ENCODE peak calls at places on chromosome 1, in six cellular contexts. D, S, F, E, A and Z are unnamed samples. For H3K9me3, the result is how much of the 10 kb centered on the place peaks cover.

GRCh38 chr1:223364685-223365382 is 858 bp upstream of the SUSD4 start:
- DNase-seq in D (peak), S (peak), F (no peak), E (no peak), A (no peak), Z (no peak)

GRCh38 chr1:17742590-17742989 is 12.5 kb upstream of the ACTL8 start:
- DNase-seq in D (no peak), S (peak), F (no peak), E (no peak), A (no peak), Z (no peak)

GRCh38 chr1:67724928-67725560 is 40.0 kb downstream of the GADD45A start:
- DNase-seq in D (no peak), S (no peak), F (no peak), E (no peak), A (no peak), Z (no peak)

GRCh38 chr1:79899914-79900313 is 893.4 kb upstream of the ADGRL4 start:
- DNase-seq in D (no peak), S (no peak), F (no peak), E (no peak), A (no peak), Z (no peak)

GRCh38 chr1:44000266-44000665 is 8.9 kb downstream of the CCDC24 start:
- DNase-seq in D (no peak), S (no peak), F (no peak), E (no peak), A (no peak), Z (no peak)

GRCh38 chr1:191913234-191913948 is 244.9 kb upstream of the RGS18 start:
- DNase-seq in D (no peak), S (no peak), F (no peak), E (no peak), A (no peak), Z (no peak)

GRCh38 chr1:110053557-110054428 is 16.7 kb downstream of the ALX3 start:
- DNase-seq in D (peak), S (peak), F (peak), E (no peak), A (peak), Z (peak)

GRCh38 chr1:223707270-223708000 is 4.9 kb upstream of the CAPN2 start:
- DNase-seq in D (peak), S (peak), F (no peak), E (no peak), A (peak), Z (no peak)

GRCh38 chr1:32240140-32240951 is 6.7 kb upstream of the FAM167B start:
- DNase-seq in D (peak), S (peak), F (peak), E (no peak), A (peak), Z (peak)

GRCh38 chr1:174982971-174983689 is 16.6 kb upstream of the CACYBP start:
- DNase-seq in D (peak), S (no peak), F (peak), E (no peak), A (no peak), Z (no peak)

GRCh38 chr1:160261526-160261877 is 847 bp downstream of the DCAF8 start:
- DNase-seq in D (peak), S (no peak), F (peak), E (no peak), A (no peak), Z (peak)

GRCh38 chr1:12078938-12079861 is 16.1 kb downstream of the TNFRSF8 start:
- DNase-seq in D (peak), S (peak), F (peak), E (peak), A (no peak), Z (no peak)

GRCh38 chr1:96059276-96059675 is 662.3 kb upstream of the PTBP2 start:
- DNase-seq in D (no peak), S (no peak), F (no peak), E (no peak), A (no peak), Z (no peak)

GRCh38 chr1:244675167-244675566 is 22.2 kb downstream of the DESI2 start:
- DNase-seq in D (no peak), S (no peak), F (no peak), E (no peak), A (no peak), Z (no peak)

GRCh38 chr1:114750780-114751179 is 7.0 kb downstream of the CSDE1 start:
- DNase-seq in D (no peak), S (no peak), F (no peak), E (no peak), A (no peak), Z (no peak)

GRCh38 chr1:160061376-160062100 is 8.4 kb downstream of the KCNJ10 start:
- DNase-seq in D (no peak), S (no peak), F (no peak), E (no peak), A (no peak), Z (no peak)

GRCh38 chr1:229579101-229579651 is 20.7 kb upstream of the ABCB10 start:
- DNase-seq in D (peak), S (peak), F (peak), E (no peak), A (no peak), Z (no peak)

GRCh38 chr1:156859523-156860112 is 701 bp upstream of the INSRR start:
- DNase-seq in D (no peak), S (no peak), F (no peak), E (no peak), A (no peak), Z (no peak)

GRCh38 chr1:1114431-1114830 is 1.5 kb downstream of the C1orf159 start:
- DNase-seq in D (no peak), S (peak), F (no peak), E (no peak), A (peak), Z (no peak)

GRCh38 chr1:102630041-102630440 is 478.3 kb downstream of the COL11A1 start:
- DNase-seq in D (no peak), S (no peak), F (no peak), E (no peak), A (no peak), Z (no peak)

GRCh38 chr1:75611014-75611413 is at the start of gene SLC44A5:
- DNase-seq in D (no peak), S (no peak), F (no peak), E (no peak), A (no peak), Z (no peak)

GRCh38 chr1:121519042-121519755 is 334.4 kb downstream of the SRGAP2C start:
- DNase-seq in D (peak), S (no peak), F (peak), E (no peak), A (peak), Z (peak)

GRCh38 chr1:183194527-183195145 is 8.6 kb downstream of the LAMC2 start:
- DNase-seq in D (no peak), S (no peak), F (no peak), E (no peak), A (no peak), Z (no peak)

GRCh38 chr1:36664564-36665287 is 182.0 kb upstream of the CSF3R start:
- DNase-seq in D (no peak), S (no peak), F (no peak), E (no peak), A (no peak), Z (no peak)

GRCh38 chr1:162913345-162913744 is 52.4 kb upstream of the CCDC190 start:
- DNase-seq in D (no peak), S (no peak), F (no peak), E (no peak), A (no peak), Z (no peak)

GRCh38 chr1:240508950-240509349 is 103.0 kb downstream of the GREM2 start:
- DNase-seq in D (no peak), S (no peak), F (no peak), E (no peak), A (no peak), Z (no peak)

GRCh38 chr1:24893431-24893830 is 36.6 kb downstream of the RUNX3 start:
- DNase-seq in D (peak), S (peak), F (no peak), E (no peak), A (peak), Z (no peak)

GRCh38 chr1:31926846-31927660 is 11.1 kb downstream of the PTP4A2 start:
- DNase-seq in D (no peak), S (no peak), F (no peak), E (no peak), A (no peak), Z (no peak)

GRCh38 chr1:56491441-56491840 is 87.9 kb downstream of the PLPP3 start:
- DNase-seq in D (no peak), S (no peak), F (no peak), E (no peak), A (no peak), Z (no peak)

GRCh38 chr1:237386362-237387143 is 344.6 kb downstream of the RYR2 start:
- DNase-seq in D (no peak), S (no peak), F (peak), E (no peak), A (no peak), Z (no peak)

GRCh38 chr1:56967900-56968832 is 2.4 kb upstream of the C8B start:
- DNase-seq in D (peak), S (no peak), F (no peak), E (no peak), A (no peak), Z (no peak)

GRCh38 chr1:2968471-2968881 is 52.8 kb upstream of the ACTRT2 start:
- DNase-seq in D (peak), S (peak), F (no peak), E (no peak), A (no peak), Z (no peak)
- H3K9me3 ChIP-seq in D (under half), S (under half), F (under half), E (under half), A (under half), Z (under half)

DNA sequence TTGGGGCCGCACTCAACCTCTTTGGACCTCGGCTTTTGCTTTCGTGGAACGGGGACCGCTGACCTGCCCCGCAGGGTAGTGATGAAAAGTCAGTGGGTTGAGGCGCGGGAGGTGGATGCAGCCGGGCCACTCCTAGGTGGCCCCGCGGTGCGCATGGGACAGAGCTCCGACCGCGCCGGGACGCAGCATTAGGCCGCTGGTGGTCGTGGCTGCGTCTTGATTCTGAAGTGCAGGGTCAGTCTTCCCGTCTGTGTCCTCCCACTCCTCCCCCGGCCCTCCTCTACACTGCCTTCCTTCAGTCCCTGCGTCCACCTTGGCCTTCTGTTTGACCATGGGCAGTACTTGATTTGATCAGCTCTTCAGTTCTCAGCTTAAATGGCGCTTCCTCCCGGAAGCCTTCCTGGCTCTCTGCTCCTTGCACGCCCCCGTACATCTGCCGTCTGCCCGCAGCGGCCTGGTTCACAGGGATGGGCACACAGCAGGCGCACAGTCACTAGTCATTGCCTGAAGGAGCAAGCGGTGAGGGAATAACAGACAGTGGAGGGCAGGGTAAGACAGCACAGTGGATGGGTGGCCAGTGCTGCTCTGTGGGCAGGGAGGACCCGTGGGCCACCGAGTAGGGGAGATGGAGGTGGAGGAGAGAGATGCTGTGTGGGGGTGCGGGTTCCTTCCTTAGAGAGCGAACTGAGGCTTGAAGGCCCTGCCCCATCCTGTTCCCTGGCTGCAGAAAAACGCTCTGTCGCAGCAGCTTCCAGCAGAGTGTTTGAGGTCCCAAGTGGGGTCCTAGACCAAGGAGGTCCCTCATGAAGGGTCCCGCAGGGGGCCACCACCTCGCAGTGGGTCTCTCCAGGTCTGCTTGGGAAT is 690 bp downstream of the THEMIS2 start:
- DNase-seq in D (no peak), S (no peak), F (no peak), E (no peak), A (no peak), Z (no peak)
- H3K9me3 ChIP-seq in D (under half), S (under half), F (under half), E (under half), A (under half), Z (under half)

GRCh38 chr1:228240411-228241240 is 32.8 kb downstream of the OBSCN start:
- DNase-seq in D (no peak), S (no peak), F (no peak), E (no peak), A (no peak), Z (no peak)

GRCh38 chr1:228238461-228238860 is 30.6 kb downstream of the OBSCN start:
- DNase-seq in D (no peak), S (no peak), F (no peak), E (no peak), A (no peak), Z (no peak)

GRCh38 chr1:228242313-228242864 is 34.5 kb downstream of the OBSCN start:
- DNase-seq in D (no peak), S (no peak), F (peak), E (no peak), A (no peak), Z (no peak)

GRCh38 chr1:228243093-228243492 is 35.2 kb downstream of the OBSCN start:
- DNase-seq in D (no peak), S (no peak), F (no peak), E (no peak), A (no peak), Z (no peak)

DNA sequence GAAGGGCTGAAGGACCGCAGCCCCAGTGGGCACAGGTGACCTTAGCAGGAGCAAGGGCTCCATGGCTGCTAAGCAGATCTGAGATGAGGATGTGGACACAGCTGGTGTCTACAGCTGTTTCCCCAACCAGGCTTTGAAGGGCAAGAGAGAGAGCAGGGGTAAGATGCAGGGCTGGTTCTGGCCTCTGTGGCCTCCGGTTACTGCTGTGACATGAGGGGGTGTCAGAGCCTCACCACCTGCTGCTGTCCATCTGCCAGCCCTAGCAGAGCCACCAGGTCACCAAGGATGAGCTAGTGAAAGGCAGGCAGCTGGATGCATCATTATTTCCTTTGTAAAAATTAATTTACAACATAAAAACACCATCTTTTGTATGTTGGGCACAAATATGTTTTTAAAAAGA is 33.4 kb downstream of the OBSCN start:
- DNase-seq in D (no peak), S (no peak), F (no peak), E (no peak), A (no peak), Z (no peak)
- H3K9me3 ChIP-seq in D (under half), S (under half), F (half or more), E (under half), A (under half), Z (under half)

GRCh38 chr1:82697965-82698364 is 897.2 kb downstream of the ADGRL2 start:
- DNase-seq in D (no peak), S (no peak), F (no peak), E (no peak), A (no peak), Z (no peak)
- H3K9me3 ChIP-seq in D (under half), S (under half), F (under half), E (under half), A (under half), Z (under half)

GRCh38 chr1:2808386-2808705 is 6.9 kb upstream of the TTC34 start:
- DNase-seq in D (no peak), S (no peak), F (no peak), E (no peak), A (no peak), Z (no peak)

GRCh38 chr1:2808831-2809605 is 7.5 kb upstream of the TTC34 start:
- DNase-seq in D (no peak), S (no peak), F (no peak), E (no peak), A (no peak), Z (no peak)

GRCh38 chr1:2810281-2810680 is 8.8 kb upstream of the TTC34 start:
- DNase-seq in D (no peak), S (no peak), F (no peak), E (no peak), A (no peak), Z (no peak)

GRCh38 chr1:2810899-2811525 is 9.5 kb upstream of the TTC34 start:
- DNase-seq in D (no peak), S (no peak), F (no peak), E (no peak), A (no peak), Z (no peak)

DNA sequence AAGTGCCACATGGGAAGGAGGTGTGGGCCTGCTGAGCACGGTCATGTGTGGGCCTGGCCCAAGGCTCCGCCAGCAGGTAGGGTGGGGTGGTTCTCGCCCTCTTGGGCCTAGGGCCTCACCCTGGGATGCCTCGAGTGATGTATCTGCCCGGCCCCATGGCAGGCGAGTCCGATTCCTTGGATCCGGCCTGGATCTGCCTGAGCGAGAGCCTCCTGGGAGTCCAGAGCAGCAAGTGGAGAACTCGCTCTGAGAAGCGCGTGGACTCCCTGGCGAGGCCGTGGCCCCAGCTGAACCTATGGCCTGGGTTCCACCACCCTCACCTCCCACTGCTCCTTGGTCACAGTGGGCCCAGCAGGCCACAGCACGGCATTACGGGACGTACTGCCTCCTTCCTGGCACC is 8.2 kb upstream of the TTC34 start:
- DNase-seq in D (no peak), S (no peak), F (no peak), E (no peak), A (no peak), Z (no peak)
- H3K9me3 ChIP-seq in D (under half), S (under half), F (under half), E (under half), A (under half), Z (under half)

GRCh38 chr1:63064135-63064534 is 258.2 kb upstream of the FOXD3 start:
- DNase-seq in D (no peak), S (no peak), F (no peak), E (no peak), A (no peak), Z (no peak)
- H3K9me3 ChIP-seq in D (under half), S (under half), F (under half), E (under half), A (under half), Z (under half)

GRCh38 chr1:152514715-152515453 is 602 bp downstream of the CRCT1 start:
- DNase-seq in D (no peak), S (no peak), F (no peak), E (no peak), A (no peak), Z (no peak)

GRCh38 chr1:152519876-152520275 is 5.6 kb downstream of the CRCT1 start:
- DNase-seq in D (no peak), S (no peak), F (no peak), E (no peak), A (no peak), Z (no peak)

GRCh38 chr1:152516082-152516481 is 1.8 kb downstream of the CRCT1 start:
- DNase-seq in D (no peak), S (no peak), F (no peak), E (no peak), A (no peak), Z (no peak)

GRCh38 chr1:152515454-152515823 is 1.2 kb downstream of the CRCT1 start:
- DNase-seq in D (no peak), S (peak), F (no peak), E (no peak), A (no peak), Z (no peak)

GRCh38 chr1:152517237-152517811 is 3.0 kb downstream of the CRCT1 start:
- DNase-seq in D (no peak), S (no peak), F (no peak), E (no peak), A (no peak), Z (no peak)
- H3K9me3 ChIP-seq in D (under half), S (under half), F (under half), E (under half), A (under half), Z (under half)

DNA sequence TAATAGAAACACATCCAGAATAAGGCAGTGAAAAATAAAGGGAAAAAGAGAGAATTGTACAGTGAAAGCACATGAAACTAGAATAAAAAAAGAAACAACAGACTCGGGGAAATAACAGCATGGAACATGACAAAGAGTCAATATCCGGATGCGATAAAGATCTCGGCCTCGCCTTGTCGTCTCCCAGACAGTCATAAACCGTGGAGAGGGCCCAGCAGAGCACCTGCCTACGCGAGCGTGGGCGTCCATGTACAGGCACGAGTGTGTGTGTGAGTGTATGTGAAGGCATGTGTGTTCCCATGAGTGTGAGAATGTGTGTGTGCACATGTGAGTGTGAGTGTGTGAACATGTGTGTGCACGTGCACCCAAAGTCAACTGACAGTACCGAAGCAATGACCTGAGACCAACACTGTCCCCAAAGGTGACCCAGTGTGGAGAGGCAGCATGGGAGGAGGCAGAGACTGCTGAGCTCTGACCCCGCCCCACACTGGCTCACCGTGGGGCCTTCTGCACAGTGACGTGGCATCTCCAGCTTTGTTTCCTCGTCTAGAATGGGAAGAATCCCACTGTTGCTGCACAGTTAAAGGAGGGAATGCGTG is 303.6 kb downstream of the NPHP4 start:
- DNase-seq in D (peak), S (no peak), F (no peak), E (no peak), A (no peak), Z (no peak)
- H3K9me3 ChIP-seq in D (under half), S (under half), F (under half), E (under half), A (under half), Z (under half)

GRCh38 chr1:107889524-107889923 is 75.5 kb downstream of the VAV3 start:
- DNase-seq in D (no peak), S (no peak), F (no peak), E (no peak), A (no peak), Z (no peak)
- H3K9me3 ChIP-seq in D (under half), S (under half), F (under half), E (under half), A (under half), Z (under half)

DNA sequence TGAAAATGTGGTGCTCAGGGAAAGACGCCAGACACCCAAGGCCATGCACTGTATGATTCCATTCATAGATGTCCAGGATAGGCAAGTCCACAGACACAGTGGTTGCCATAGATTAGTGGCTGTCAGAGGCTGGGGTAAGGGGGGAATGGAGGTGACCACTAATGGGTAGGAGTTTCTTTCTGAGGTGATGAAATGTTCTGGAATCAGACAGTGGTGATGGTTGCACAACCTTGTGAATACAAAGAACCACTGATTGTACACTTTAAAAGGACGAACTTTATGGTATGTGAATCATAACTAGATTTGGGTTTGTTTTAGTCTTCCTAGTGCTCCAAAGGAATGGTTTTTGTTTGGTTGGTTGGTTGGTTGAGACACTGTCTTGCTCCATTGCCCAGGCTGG is 51.7 kb downstream of the PRAMEF20 start:
- DNase-seq in D (no peak), S (no peak), F (no peak), E (no peak), A (no peak), Z (no peak)
- H3K9me3 ChIP-seq in D (under half), S (under half), F (under half), E (under half), A (under half), Z (under half)